ENCODE peak calls at places on chromosomes 5 and 9, in four cellular contexts. T, O, V and Q are unnamed samples.

GRCh38 chr9:135409286-135410200 is 70.0 kb upstream of the PPP1R26 start:
- DNase-seq in V (no peak), T (peak), O (no peak), Q (no peak)

GRCh38 chr5:13956441-13956840 is 12.0 kb upstream of the DNAH5 start:
- DNase-seq in T (no peak), V (no peak), O (no peak), Q (no peak)

GRCh38 chr5:69007726-69008368 is 86.0 kb upstream of the SLC30A5 start:
- DNase-seq in O (peak), T (peak), V (peak), Q (peak)

GRCh38 chr9:110571801-110572490 is 7.6 kb downstream of the SVEP1 start:
- DNase-seq in T (no peak), O (no peak), V (no peak), Q (no peak)

GRCh38 chr5:94025788-94026473 is 284.5 kb upstream of the POU5F2 start:
- DNase-seq in T (peak), V (no peak), O (peak), Q (no peak)

GRCh38 chr9:107932036-107932435 is 442.5 kb upstream of the KLF4 start:
- DNase-seq in V (no peak), T (no peak), O (no peak), Q (no peak)

GRCh38 chr5:123364443-123364842 is 58.8 kb downstream of the CEP120 start:
- DNase-seq in T (no peak), V (no peak), O (no peak), Q (no peak)

GRCh38 chr5:133806847-133807246 is 161.6 kb downstream of the C5orf15 start:
- DNase-seq in T (no peak), V (no peak), O (no peak), Q (no peak)

GRCh38 chr5:2877520-2877919 is 126.0 kb upstream of the IRX2 start:
- DNase-seq in T (no peak), O (no peak), V (no peak), Q (no peak)

GRCh38 chr5:138905541-138905940 is 30.4 kb upstream of the LRRTM2 start:
- DNase-seq in T (no peak), O (no peak), V (no peak), Q (no peak)

GRCh38 chr9:133115604-133116345 is 5.3 kb downstream of the RALGDS start:
- DNase-seq in T (no peak), O (no peak), V (no peak), Q (no peak)

GRCh38 chr9:69444021-69444420 is 119.0 kb downstream of the ENTREP1 start:
- DNase-seq in V (no peak), O (no peak), T (no peak), Q (no peak)

GRCh38 chr5:98109561-98110006 is 663.9 kb upstream of the RGMB start:
- DNase-seq in V (no peak), O (no peak), T (no peak), Q (no peak)

GRCh38 chr5:116766470-116766947 is 191.9 kb upstream of the SEMA6A start:
- DNase-seq in V (peak), O (no peak), T (peak), Q (no peak)

GRCh38 chr5:86493777-86494176 is 124.0 kb upstream of the COX7C start:
- DNase-seq in O (no peak), T (no peak), V (no peak), Q (no peak)

GRCh38 chr5:41157272-41157671 is 56.1 kb downstream of the C6 start:
- DNase-seq in T (no peak), O (no peak), V (no peak), Q (no peak)
- TF ChIP-seq EZH2phosphoT487 in T (no peak), O (no peak), V (no peak), Q (no peak)

DNA sequence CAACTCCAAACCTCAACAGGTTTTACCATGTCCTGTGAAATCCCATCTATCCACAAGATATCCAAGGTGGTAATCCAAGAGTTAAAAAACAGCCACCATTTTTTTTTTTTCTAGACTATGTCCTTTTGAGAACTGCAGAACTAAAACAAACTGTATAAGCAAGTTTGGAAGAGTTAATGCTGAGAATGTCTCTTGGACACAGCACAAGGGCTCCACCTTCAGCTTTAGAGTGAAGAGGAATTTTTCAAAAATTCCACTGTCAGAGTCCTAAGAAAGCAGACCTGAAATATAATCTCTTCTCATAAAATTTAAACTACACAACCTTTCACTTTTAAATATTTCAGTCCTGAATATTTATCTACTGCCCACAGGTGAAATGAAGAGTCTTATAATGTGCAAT is 167.8 kb upstream of the CCNG1 start:
- DNase-seq in V (no peak), O (peak), T (peak), Q (peak)
- TF ChIP-seq CTCF in V (no peak), O (peak), T (peak), Q (peak)

GRCh38 chr9:78927099-78927940 is 630.4 kb downstream of the PSAT1 start:
- DNase-seq in T (no peak), V (no peak), O (no peak), Q (no peak)

GRCh38 chr9:78934880-78935279 is 636.9 kb upstream of the TLE4 start:
- DNase-seq in V (no peak), T (no peak), O (no peak), Q (no peak)

GRCh38 chr9:78938821-78939220 is 632.9 kb upstream of the TLE4 start:
- DNase-seq in T (no peak), O (no peak), V (no peak), Q (no peak)

GRCh38 chr9:78930281-78930680 is 633.4 kb downstream of the PSAT1 start:
- DNase-seq in T (no peak), O (no peak), V (no peak), Q (no peak)

GRCh38 chr9:78932849-78933627 is 636.1 kb downstream of the PSAT1 start:
- DNase-seq in T (no peak), O (no peak), V (no peak), Q (no peak)
- TF ChIP-seq EZH2phosphoT487 in T (no peak), O (no peak), V (no peak), Q (no peak)

DNA sequence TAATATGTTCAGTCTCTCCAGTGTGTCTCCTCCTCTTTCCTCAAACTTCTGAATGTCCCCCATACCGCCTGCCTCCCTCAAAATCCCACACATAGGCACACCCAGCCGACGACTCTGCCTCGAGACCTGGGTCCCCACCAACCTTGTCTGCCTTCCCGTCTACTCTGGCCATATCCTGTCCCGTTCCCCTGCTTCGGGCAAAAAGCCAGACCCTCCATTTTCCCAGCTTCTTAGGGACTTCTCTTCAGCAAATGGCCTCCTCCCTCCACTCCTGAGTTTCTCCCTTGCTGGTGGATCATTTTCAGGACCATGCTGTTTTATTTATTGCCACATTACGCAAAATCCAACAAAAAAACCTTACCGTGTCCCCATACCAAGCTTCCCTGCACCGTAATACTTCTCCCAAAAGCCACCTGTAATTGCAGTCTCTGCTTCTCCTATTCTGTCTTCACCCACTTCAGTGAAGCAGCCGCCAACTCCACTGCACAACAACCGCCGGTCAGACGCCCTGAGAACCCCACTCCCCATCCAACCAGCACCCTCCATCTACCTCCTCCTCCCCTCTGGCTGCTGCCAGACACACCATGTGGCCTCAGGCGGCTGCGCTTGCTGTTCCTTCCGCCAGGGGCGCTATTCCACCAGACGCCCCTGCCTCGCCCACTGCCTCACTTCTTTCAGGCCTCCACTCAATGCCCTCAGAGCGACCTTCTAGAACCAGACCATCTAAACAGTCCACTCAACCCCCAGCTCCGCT is 117.0 kb downstream of the TRPM6 start:
- DNase-seq in V (peak), T (peak), O (peak), Q (peak)
- TF ChIP-seq CTCF in V (peak), T (peak), O (peak), Q (peak)

DNA sequence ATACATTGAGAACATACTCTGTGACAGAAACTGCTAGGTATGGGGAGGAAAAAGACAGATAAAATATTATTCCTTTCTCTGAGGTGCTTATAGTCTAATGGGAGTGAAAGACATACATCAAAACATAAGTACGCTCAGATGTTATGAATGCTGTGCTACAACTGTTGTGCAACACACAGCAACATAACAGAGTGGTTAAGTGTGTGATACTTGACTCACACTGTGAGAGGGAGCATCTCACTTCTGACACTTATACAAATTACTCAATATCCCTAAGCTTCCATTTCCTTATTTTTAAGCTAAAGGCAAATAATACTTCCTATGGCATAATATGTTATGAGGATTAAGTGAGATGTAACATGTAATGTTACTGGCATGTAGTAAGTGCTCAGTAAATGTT is 110.6 kb upstream of the FER start:
- DNase-seq in T (no peak), V (no peak), O (no peak), Q (no peak)
- TF ChIP-seq EZH2phosphoT487 in T (no peak), V (no peak), O (no peak), Q (no peak)